ENCODE peak calls at places on chromosomes 6 and 20, in nine cellular contexts. One of them, this sample, is unnamed.

GRCh38 chr20:48754269-48754668 is 73.5 kb downstream of the PREX1 start:
- DNase-seq in SK-N-DZ: peak
- DNase-seq in SW480: no peak
- DNase-seq in HFFc6: no peak
- DNase-seq in keratinocyte: no peak
- DNase-seq in stimulated activated naive CD8-positive, alpha-beta T cell treated with anti-CD3 and anti-CD28 coated beads, Interleukin-15, Interleukin-2, amounts not matched to agents 100 U/mL and 50 U/mL, for 24 hours: no peak
- DNase-seq in EH: no peak
- DNase-seq in iPS-NIHi11: no peak
- DNase-seq in fibroblast of pulmonary artery: no peak
- DNase-seq in this sample: no peak

GRCh38 chr6:169556758-169557505 is 144.9 kb downstream of the WDR27 start:
- DNase-seq in SK-N-DZ: no peak
- DNase-seq in SW480: no peak
- DNase-seq in HFFc6: no peak
- DNase-seq in keratinocyte: no peak
- DNase-seq in stimulated activated naive CD8-positive, alpha-beta T cell treated with anti-CD3 and anti-CD28 coated beads, Interleukin-15, Interleukin-2, amounts not matched to agents 100 U/mL and 50 U/mL, for 24 hours: peak
- DNase-seq in EH: no peak
- DNase-seq in iPS-NIHi11: no peak
- DNase-seq in fibroblast of pulmonary artery: no peak
- DNase-seq in this sample: no peak

GRCh38 chr6:48429021-48429420 is 318.0 kb upstream of the PTCHD4 start:
- DNase-seq in SK-N-DZ: no peak
- DNase-seq in SW480: no peak
- DNase-seq in HFFc6: no peak
- DNase-seq in keratinocyte: no peak
- DNase-seq in stimulated activated naive CD8-positive, alpha-beta T cell treated with anti-CD3 and anti-CD28 coated beads, Interleukin-15, Interleukin-2, amounts not matched to agents 100 U/mL and 50 U/mL, for 24 hours: no peak
- DNase-seq in EH: peak
- DNase-seq in iPS-NIHi11: no peak
- DNase-seq in fibroblast of pulmonary artery: peak
- DNase-seq in this sample: no peak

GRCh38 chr6:93418448-93419303 is 683 bp downstream of the EPHA7 start:
- DNase-seq in SK-N-DZ: peak
- DNase-seq in SW480: no peak
- DNase-seq in HFFc6: no peak
- DNase-seq in keratinocyte: no peak
- DNase-seq in stimulated activated naive CD8-positive, alpha-beta T cell treated with anti-CD3 and anti-CD28 coated beads, Interleukin-15, Interleukin-2, amounts not matched to agents 100 U/mL and 50 U/mL, for 24 hours: peak
- DNase-seq in EH: no peak
- DNase-seq in iPS-NIHi11: peak
- DNase-seq in fibroblast of pulmonary artery: peak
- DNase-seq in this sample: no peak

GRCh38 chr20:48843125-48843806 is 15.5 kb upstream of the PREX1 start:
- DNase-seq in SK-N-DZ: no peak
- DNase-seq in SW480: no peak
- DNase-seq in HFFc6: no peak
- DNase-seq in keratinocyte: no peak
- DNase-seq in stimulated activated naive CD8-positive, alpha-beta T cell treated with anti-CD3 and anti-CD28 coated beads, Interleukin-15, Interleukin-2, amounts not matched to agents 100 U/mL and 50 U/mL, for 24 hours: no peak
- DNase-seq in EH: no peak
- DNase-seq in iPS-NIHi11: no peak
- DNase-seq in fibroblast of pulmonary artery: no peak
- DNase-seq in this sample: no peak

GRCh38 chr6:1027795-1028569 is 283.9 kb upstream of the FOXQ1 start:
- DNase-seq in SK-N-DZ: no peak
- DNase-seq in SW480: peak
- DNase-seq in HFFc6: no peak
- DNase-seq in keratinocyte: no peak
- DNase-seq in stimulated activated naive CD8-positive, alpha-beta T cell treated with anti-CD3 and anti-CD28 coated beads, Interleukin-15, Interleukin-2, amounts not matched to agents 100 U/mL and 50 U/mL, for 24 hours: no peak
- DNase-seq in EH: peak
- DNase-seq in iPS-NIHi11: peak
- DNase-seq in fibroblast of pulmonary artery: no peak
- DNase-seq in this sample: no peak

GRCh38 chr6:44223471-44224153 is at the start of gene SLC29A1:
- DNase-seq in SK-N-DZ: peak
- DNase-seq in SW480: peak
- DNase-seq in HFFc6: peak
- DNase-seq in keratinocyte: no peak
- DNase-seq in stimulated activated naive CD8-positive, alpha-beta T cell treated with anti-CD3 and anti-CD28 coated beads, Interleukin-15, Interleukin-2, amounts not matched to agents 100 U/mL and 50 U/mL, for 24 hours: peak
- DNase-seq in EH: peak
- DNase-seq in iPS-NIHi11: peak
- DNase-seq in fibroblast of pulmonary artery: peak
- DNase-seq in this sample: peak

GRCh38 chr6:167776906-167777645 is 49.6 kb upstream of the AFDN start:
- DNase-seq in SK-N-DZ: no peak
- DNase-seq in SW480: no peak
- DNase-seq in HFFc6: no peak
- DNase-seq in keratinocyte: no peak
- DNase-seq in stimulated activated naive CD8-positive, alpha-beta T cell treated with anti-CD3 and anti-CD28 coated beads, Interleukin-15, Interleukin-2, amounts not matched to agents 100 U/mL and 50 U/mL, for 24 hours: no peak
- DNase-seq in EH: no peak
- DNase-seq in iPS-NIHi11: no peak
- DNase-seq in fibroblast of pulmonary artery: no peak
- DNase-seq in this sample: no peak

GRCh38 chr6:30766461-30767157 is 22.3 kb upstream of the IER3 start:
- DNase-seq in SK-N-DZ: no peak
- DNase-seq in SW480: no peak
- DNase-seq in HFFc6: no peak
- DNase-seq in keratinocyte: no peak
- DNase-seq in stimulated activated naive CD8-positive, alpha-beta T cell treated with anti-CD3 and anti-CD28 coated beads, Interleukin-15, Interleukin-2, amounts not matched to agents 100 U/mL and 50 U/mL, for 24 hours: no peak
- DNase-seq in EH: no peak
- DNase-seq in iPS-NIHi11: no peak
- DNase-seq in fibroblast of pulmonary artery: no peak
- DNase-seq in this sample: no peak

GRCh38 chr6:131255434-131255833 is 120.2 kb downstream of the AKAP7 start:
- DNase-seq in SK-N-DZ: no peak
- DNase-seq in SW480: no peak
- DNase-seq in HFFc6: no peak
- DNase-seq in keratinocyte: no peak
- DNase-seq in stimulated activated naive CD8-positive, alpha-beta T cell treated with anti-CD3 and anti-CD28 coated beads, Interleukin-15, Interleukin-2, amounts not matched to agents 100 U/mL and 50 U/mL, for 24 hours: no peak
- DNase-seq in EH: no peak
- DNase-seq in iPS-NIHi11: no peak
- DNase-seq in fibroblast of pulmonary artery: no peak
- DNase-seq in this sample: no peak

GRCh38 chr6:11346516-11346915 is 114.0 kb upstream of the NEDD9 start:
- DNase-seq in SK-N-DZ: no peak
- DNase-seq in SW480: no peak
- DNase-seq in HFFc6: no peak
- DNase-seq in keratinocyte: no peak
- DNase-seq in stimulated activated naive CD8-positive, alpha-beta T cell treated with anti-CD3 and anti-CD28 coated beads, Interleukin-15, Interleukin-2, amounts not matched to agents 100 U/mL and 50 U/mL, for 24 hours: no peak
- DNase-seq in EH: no peak
- DNase-seq in iPS-NIHi11: no peak
- DNase-seq in fibroblast of pulmonary artery: no peak
- DNase-seq in this sample: no peak

GRCh38 chr6:169529931-169530761 is 171.7 kb downstream of the WDR27 start:
- DNase-seq in SK-N-DZ: no peak
- DNase-seq in SW480: peak
- DNase-seq in HFFc6: peak
- DNase-seq in keratinocyte: no peak
- DNase-seq in stimulated activated naive CD8-positive, alpha-beta T cell treated with anti-CD3 and anti-CD28 coated beads, Interleukin-15, Interleukin-2, amounts not matched to agents 100 U/mL and 50 U/mL, for 24 hours: peak
- DNase-seq in EH: peak
- DNase-seq in iPS-NIHi11: no peak
- DNase-seq in fibroblast of pulmonary artery: peak
- DNase-seq in this sample: no peak

GRCh38 chr6:140445474-140446004 is 1071.1 kb upstream of the CITED2 start:
- DNase-seq in SK-N-DZ: peak
- DNase-seq in SW480: no peak
- DNase-seq in HFFc6: peak
- DNase-seq in keratinocyte: no peak
- DNase-seq in stimulated activated naive CD8-positive, alpha-beta T cell treated with anti-CD3 and anti-CD28 coated beads, Interleukin-15, Interleukin-2, amounts not matched to agents 100 U/mL and 50 U/mL, for 24 hours: no peak
- DNase-seq in EH: peak
- DNase-seq in iPS-NIHi11: no peak
- DNase-seq in fibroblast of pulmonary artery: peak
- DNase-seq in this sample: no peak

GRCh38 chr6:134447883-134448387 is 130.0 kb upstream of the SGK1 start:
- DNase-seq in SK-N-DZ: no peak
- DNase-seq in SW480: no peak
- DNase-seq in HFFc6: peak
- DNase-seq in keratinocyte: peak
- DNase-seq in stimulated activated naive CD8-positive, alpha-beta T cell treated with anti-CD3 and anti-CD28 coated beads, Interleukin-15, Interleukin-2, amounts not matched to agents 100 U/mL and 50 U/mL, for 24 hours: no peak
- DNase-seq in EH: peak
- DNase-seq in iPS-NIHi11: no peak
- DNase-seq in fibroblast of pulmonary artery: peak
- DNase-seq in this sample: no peak

GRCh38 chr6:159981591-159982245 is 12.8 kb downstream of the IGF2R start:
- DNase-seq in SK-N-DZ: no peak
- DNase-seq in SW480: no peak
- DNase-seq in HFFc6: peak
- DNase-seq in keratinocyte: no peak
- DNase-seq in stimulated activated naive CD8-positive, alpha-beta T cell treated with anti-CD3 and anti-CD28 coated beads, Interleukin-15, Interleukin-2, amounts not matched to agents 100 U/mL and 50 U/mL, for 24 hours: no peak
- DNase-seq in EH: peak
- DNase-seq in iPS-NIHi11: no peak
- DNase-seq in fibroblast of pulmonary artery: peak
- DNase-seq in this sample: no peak

GRCh38 chr6:24004062-24004461 is 122.0 kb upstream of the NRSN1 start:
- DNase-seq in SK-N-DZ: no peak
- DNase-seq in SW480: no peak
- DNase-seq in HFFc6: no peak
- DNase-seq in keratinocyte: no peak
- DNase-seq in stimulated activated naive CD8-positive, alpha-beta T cell treated with anti-CD3 and anti-CD28 coated beads, Interleukin-15, Interleukin-2, amounts not matched to agents 100 U/mL and 50 U/mL, for 24 hours: no peak
- DNase-seq in EH: peak
- DNase-seq in iPS-NIHi11: no peak
- DNase-seq in fibroblast of pulmonary artery: peak
- DNase-seq in this sample: no peak

GRCh38 chr6:124793406-124793805 is 168.8 kb upstream of the RNF217 start:
- DNase-seq in SK-N-DZ: peak
- DNase-seq in SW480: no peak
- DNase-seq in HFFc6: no peak
- DNase-seq in keratinocyte: no peak
- DNase-seq in stimulated activated naive CD8-positive, alpha-beta T cell treated with anti-CD3 and anti-CD28 coated beads, Interleukin-15, Interleukin-2, amounts not matched to agents 100 U/mL and 50 U/mL, for 24 hours: no peak
- DNase-seq in EH: no peak
- DNase-seq in iPS-NIHi11: no peak
- DNase-seq in fibroblast of pulmonary artery: peak
- DNase-seq in this sample: no peak